ENCODE peak calls at places on chromosomes 13 and 19, in five cellular contexts. K, T, H, D and J are unnamed samples.

GRCh38 chr19:2729943-2730818 is 9.0 kb upstream of the DIRAS1 start:
- DNase-seq in K (no peak), T (no peak), H (no peak), D (no peak), J (no peak)

GRCh38 chr19:46218160-46218559 is 11.4 kb upstream of the IGFL1 start:
- DNase-seq in K (no peak), T (peak), H (no peak), D (no peak), J (no peak)

GRCh38 chr13:46354143-46355087 is 32.6 kb downstream of the RUBCNL start:
- DNase-seq in K (no peak), T (peak), H (peak), D (peak), J (peak)

GRCh38 chr19:19021115-19021514 is 12.2 kb downstream of the SUGP2 start:
- DNase-seq in K (no peak), T (no peak), H (no peak), D (no peak), J (no peak)

GRCh38 chr13:34533941-34534340 is 408.1 kb upstream of the NBEA start:
- DNase-seq in K (no peak), T (no peak), H (no peak), D (no peak), J (no peak)

GRCh38 chr19:10452726-10453620 is 32.6 kb downstream of the PDE4A start:
- DNase-seq in K (no peak), T (no peak), H (no peak), D (no peak), J (no peak)

GRCh38 chr19:17721821-17722220 is 2.5 kb downstream of the MAP1S start:
- DNase-seq in K (no peak), T (no peak), H (no peak), D (no peak), J (no peak)

GRCh38 chr19:33868821-33869412 is 72.2 kb downstream of the KCTD15 start:
- DNase-seq in K (no peak), T (no peak), H (no peak), D (no peak), J (no peak)

GRCh38 chr19:38417544-38418506 is 8.2 kb downstream of the RASGRP4 start:
- DNase-seq in K (no peak), T (no peak), H (no peak), D (no peak), J (no peak)

GRCh38 chr13:31044658-31045620 is 112.5 kb downstream of the TEX26 start:
- DNase-seq in K (peak), T (no peak), H (no peak), D (no peak), J (no peak)

GRCh38 chr13:71831716-71832115 is 35.3 kb downstream of the DACH1 start:
- DNase-seq in K (no peak), T (no peak), H (no peak), D (no peak), J (no peak)

GRCh38 chr13:27578121-27579030 is 42.0 kb downstream of the LNX2 start:
- DNase-seq in K (no peak), T (no peak), H (peak), D (peak), J (no peak)

GRCh38 chr19:35905178-35905727 is 2.8 kb downstream of the TYROBP start:
- DNase-seq in K (no peak), T (no peak), H (no peak), D (no peak), J (no peak)

GRCh38 chr19:52670046-52670445 is 31.9 kb upstream of the ZNF83 start:
- DNase-seq in K (no peak), T (no peak), H (no peak), D (no peak), J (no peak)

GRCh38 chr19:45153339-45154063 is 7.3 kb downstream of the NKPD1 start:
- DNase-seq in K (peak), T (no peak), H (no peak), D (no peak), J (no peak)

GRCh38 chr19:18424122-18424889 is 5.1 kb downstream of the SSBP4 start:
- DNase-seq in K (no peak), T (no peak), H (no peak), D (no peak), J (no peak)

GRCh38 chr13:97134364-97135095 is 87.6 kb upstream of the MBNL2 start:
- DNase-seq in K (no peak), T (no peak), H (no peak), D (no peak), J (no peak)

GRCh38 chr13:113814435-113814821 is 49.4 kb downstream of the GAS6 start:
- DNase-seq in K (no peak), T (no peak), H (no peak), D (no peak), J (peak)